ENCODE peak calls at places on chromosomes 2 and 18, in eight cellular contexts. L is upper lobe of left lung, D is stomach, X is ovary, Q is A549, F is K562, Y is tibial nerve, H is transverse colon. B is an unnamed sample.

GRCh38 chr2:148666555-148666954 is 22.0 kb downstream of the EPC2 start:
- DNase-seq in L (no peak), D (no peak), X (no peak), Q (no peak), F (no peak), Y (no peak), H (no peak), B (no peak)

GRCh38 chr2:227462463-227462951 is 9.4 kb upstream of the AGFG1 start:
- DNase-seq in L (no peak), D (no peak), X (no peak), Q (no peak), F (peak), Y (no peak), H (no peak), B (no peak)

GRCh38 chr2:159971365-159972122 is 90.9 kb downstream of the PLA2R1 start:
- DNase-seq in L (no peak), D (no peak), X (no peak), Q (no peak), F (no peak), Y (no peak), H (no peak), B (no peak)

GRCh38 chr18:11669271-11669947 is 19.7 kb upstream of the GNAL start:
- DNase-seq in L (no peak), D (no peak), X (no peak), Q (no peak), F (no peak), Y (no peak), H (no peak), B (no peak)

GRCh38 chr18:50006470-50007046 is 188.4 kb downstream of the MYO5B start:
- DNase-seq in L (no peak), D (no peak), X (no peak), Q (no peak), F (no peak), Y (no peak), H (no peak), B (no peak)

GRCh38 chr2:71615769-71616730 is 162.7 kb downstream of the DYSF start:
- DNase-seq in L (peak), D (peak), X (no peak), Q (no peak), F (peak), Y (no peak), H (no peak), B (no peak)

GRCh38 chr2:219688560-219689445 is 61.4 kb downstream of the SLC4A3 start:
- DNase-seq in L (no peak), D (no peak), X (no peak), Q (no peak), F (no peak), Y (no peak), H (no peak), B (no peak)

GRCh38 chr18:51135795-51136194 is 61.7 kb downstream of the MEX3C start:
- DNase-seq in L (no peak), D (no peak), X (no peak), Q (peak), F (no peak), Y (no peak), H (no peak), B (no peak)

GRCh38 chr2:62458206-62459035 is 47.6 kb downstream of the TMEM17 start:
- DNase-seq in L (no peak), D (no peak), X (no peak), Q (no peak), F (no peak), Y (no peak), H (no peak), B (no peak)

GRCh38 chr2:15749460-15750432 is 158.1 kb downstream of the DDX1 start:
- DNase-seq in L (peak), D (no peak), X (no peak), Q (no peak), F (no peak), Y (no peak), H (no peak), B (no peak)

GRCh38 chr18:13581496-13581895 is 144.9 kb downstream of the FAM210A start:
- DNase-seq in L (no peak), D (no peak), X (no peak), Q (no peak), F (no peak), Y (no peak), H (no peak), B (no peak)
- TF ChIP-seq EP300 in L (no peak), D (no peak), X (no peak), Q (no peak), F (no peak), Y (no peak), H (no peak), B (no peak)

DNA sequence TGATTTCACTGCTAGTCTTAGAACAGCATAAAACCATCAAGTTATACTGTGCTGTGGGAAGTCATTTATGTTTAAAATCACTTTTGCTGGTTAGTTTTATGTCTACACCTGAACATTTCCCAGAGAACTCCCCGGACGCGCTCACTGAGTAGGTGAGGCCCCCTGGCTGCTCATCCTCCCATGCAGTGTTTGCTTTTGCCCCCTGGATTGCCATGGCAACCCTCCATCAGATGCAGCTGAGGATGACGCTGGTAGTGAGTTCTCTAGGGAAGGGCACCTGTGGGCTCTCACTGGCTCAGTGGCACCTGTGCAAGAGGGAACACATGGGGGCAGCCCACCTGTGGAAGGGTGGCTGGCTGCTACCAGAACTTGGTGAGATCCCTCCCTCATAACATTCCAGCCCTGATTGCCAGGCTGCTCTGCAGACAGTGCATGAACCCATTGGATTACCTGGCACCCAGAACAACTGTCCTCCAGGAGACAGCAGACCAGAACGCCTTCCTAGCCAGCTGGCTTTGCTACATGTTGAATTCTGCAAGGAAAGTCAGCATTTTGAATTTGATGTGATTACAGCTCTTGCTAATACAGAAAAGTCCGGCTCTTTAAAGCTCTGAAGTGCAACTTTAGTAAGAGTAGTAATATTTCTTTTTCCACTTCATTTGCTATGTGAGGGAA is 21.7 kb downstream of the COA5 start:
- DNase-seq in L (no peak), D (no peak), X (no peak), Q (no peak), F (no peak), Y (no peak), H (no peak), B (no peak)
- TF ChIP-seq CTCF in L (no peak), D (no peak), X (no peak), Q (no peak), F (no peak), Y (no peak), H (no peak), B (no peak)

GRCh38 chr18:8686556-8686955 is 18.8 kb upstream of the MTCL1 start:
- DNase-seq in L (no peak), D (no peak), X (no peak), Q (no peak), F (no peak), Y (no peak), H (no peak), B (no peak)
- TF ChIP-seq EP300 in L (no peak), D (no peak), X (no peak), Q (no peak), F (no peak), Y (no peak), H (no peak), B (no peak)

DNA sequence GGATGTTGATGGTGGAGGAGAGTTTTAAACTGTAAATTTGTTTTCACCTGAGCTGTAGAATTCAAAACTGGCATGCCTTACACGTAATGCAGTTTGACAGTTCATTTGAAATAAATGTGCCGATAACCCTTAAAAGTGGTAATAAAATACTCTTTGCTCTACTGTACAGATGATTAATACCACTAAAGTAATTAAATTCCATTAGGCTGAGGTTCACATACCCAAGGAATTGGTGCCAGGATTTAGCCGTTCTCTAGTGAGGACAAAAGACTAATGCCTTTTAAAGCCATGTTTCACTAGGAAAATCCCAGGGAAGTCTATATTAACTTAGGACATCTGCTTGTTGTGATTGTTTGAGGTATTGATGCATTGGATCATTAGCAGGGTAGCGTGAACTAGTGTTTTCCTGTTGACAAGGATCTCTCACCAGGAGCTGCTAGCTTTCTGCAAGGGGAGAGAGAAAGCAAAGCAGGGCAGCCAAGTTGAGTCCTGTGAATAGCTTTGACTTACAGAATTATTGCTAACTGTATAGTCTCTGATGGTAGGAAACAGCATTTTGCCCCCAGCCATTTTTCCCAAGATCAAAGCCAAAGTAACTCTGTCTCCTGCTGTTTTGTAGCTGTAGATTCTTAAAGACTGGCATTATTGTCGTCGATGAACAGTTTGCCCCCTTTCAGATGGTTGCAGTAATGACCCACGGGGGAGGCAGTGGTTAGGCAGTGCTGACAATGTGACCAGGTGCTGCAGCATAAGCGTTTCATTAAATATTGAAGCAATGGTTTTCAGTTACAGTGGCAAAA is 280.9 kb upstream of the FANCL start:
- DNase-seq in L (no peak), D (no peak), X (no peak), Q (no peak), F (no peak), Y (no peak), H (no peak), B (no peak)
- TF ChIP-seq CTCF in L (no peak), D (no peak), X (no peak), Q (no peak), F (no peak), Y (no peak), H (no peak), B (no peak)

GRCh38 chr2:68727698-68728375 is 6.8 kb upstream of the ARHGAP25 start:
- DNase-seq in L (no peak), D (no peak), X (no peak), Q (no peak), F (no peak), Y (no peak), H (no peak), B (no peak)

GRCh38 chr2:68726100-68726499 is 8.5 kb upstream of the ARHGAP25 start:
- DNase-seq in L (no peak), D (no peak), X (no peak), Q (no peak), F (no peak), Y (no peak), H (no peak), B (no peak)

GRCh38 chr2:68730828-68731227 is 3.8 kb upstream of the ARHGAP25 start:
- DNase-seq in L (no peak), D (no peak), X (no peak), Q (peak), F (no peak), Y (no peak), H (no peak), B (no peak)

GRCh38 chr2:68722712-68723111 is 11.9 kb upstream of the ARHGAP25 start:
- DNase-seq in L (no peak), D (no peak), X (no peak), Q (no peak), F (peak), Y (no peak), H (no peak), B (no peak)

DNA sequence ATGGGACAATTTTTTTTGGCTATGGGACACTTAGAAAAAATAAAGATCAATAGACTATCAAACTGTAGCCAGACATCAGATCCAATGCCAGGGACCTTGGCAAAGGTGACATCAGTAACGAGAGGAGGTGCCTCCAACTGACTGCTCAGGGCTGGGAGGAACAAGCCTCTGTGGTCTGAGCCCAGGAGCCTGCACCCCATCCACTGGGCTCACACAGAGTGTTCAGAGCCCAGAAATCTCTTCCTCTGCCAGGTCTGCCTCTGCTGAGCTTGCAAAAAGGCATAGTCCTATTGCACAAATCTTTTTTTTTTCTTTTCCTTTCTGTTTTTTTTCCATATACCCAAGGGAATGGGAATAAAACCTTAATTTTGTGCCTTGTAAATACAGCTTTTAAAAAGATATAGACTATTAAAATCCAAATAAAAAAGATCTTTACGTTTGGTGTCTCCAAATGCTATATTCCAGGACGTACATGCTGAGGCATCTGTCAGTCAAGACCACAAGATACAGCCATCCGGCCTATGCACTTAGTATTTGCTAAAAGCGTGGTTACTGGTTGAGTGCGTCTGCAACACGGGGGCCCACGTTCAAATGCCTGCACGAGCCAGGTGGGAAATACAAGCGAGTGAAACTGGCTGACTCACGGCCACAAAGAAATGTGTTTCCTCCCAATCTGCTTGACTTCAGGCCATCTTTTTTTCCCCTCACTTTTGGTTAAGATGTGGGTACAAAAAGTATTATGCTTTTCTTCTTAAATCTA is 7.8 kb upstream of the ARHGAP25 start:
- DNase-seq in L (peak), D (peak), X (no peak), Q (no peak), F (no peak), Y (no peak), H (peak), B (no peak)
- TF ChIP-seq EP300 in L (no peak), D (no peak), X (no peak), Q (no peak), F (no peak), Y (no peak), H (no peak), B (no peak)

GRCh38 chr18:21081425-21081824 is 30.2 kb downstream of the ROCK1 start:
- DNase-seq in L (no peak), D (no peak), X (no peak), Q (no peak), F (no peak), Y (no peak), H (no peak), B (no peak)
- TF ChIP-seq CTCF in L (no peak), D (no peak), X (no peak), Q (no peak), F (no peak), Y (no peak), H (no peak), B (no peak)

B was measured in suprapubic skin.